ENCODE peak calls at places on chromosomes 16 and 17, in five cellular contexts. One of them, this sample, is unnamed.
A peak's percentile ranks its signal among the peaks of the same experiment; 100 is the strongest.

GRCh38 chr16:10523025-10523424 is 57.4 kb downstream of the EMP2 start:
- DNase-seq in CD4-positive, alpha-beta T cell: no peak
- DNase-seq in upper lobe of right lung: no peak
- DNase-seq in colonic mucosa: no peak
- DNase-seq in heart right ventricle: no peak
- DNase-seq in this sample: no peak

GRCh38 chr16:78738557-78738956 is 639.1 kb downstream of the WWOX start:
- DNase-seq in upper lobe of right lung: no peak
- DNase-seq in heart right ventricle: no peak
- DNase-seq in colonic mucosa: no peak
- DNase-seq in CD4-positive, alpha-beta T cell: no peak
- DNase-seq in this sample: no peak

GRCh38 chr16:11257131-11257938 is 1.3 kb upstream of the SOCS1 start:
- DNase-seq in CD4-positive, alpha-beta T cell: peak; percentile 57
- DNase-seq in colonic mucosa: peak; percentile 86
- DNase-seq in upper lobe of right lung: peak; percentile 83
- DNase-seq in heart right ventricle: peak; percentile 61
- DNase-seq in this sample: peak; percentile 89

GRCh38 chr17:32671891-32672290 is 185.1 kb downstream of the CDK5R1 start:
- DNase-seq in colonic mucosa: peak; percentile 39
- DNase-seq in upper lobe of right lung: no peak
- DNase-seq in heart right ventricle: peak; percentile 43
- DNase-seq in CD4-positive, alpha-beta T cell: no peak
- DNase-seq in this sample: no peak

GRCh38 chr16:76535-77272 is 1.3 kb upstream of the MPG start:
- DNase-seq in CD4-positive, alpha-beta T cell: no peak
- DNase-seq in upper lobe of right lung: peak; percentile 80
- DNase-seq in heart right ventricle: peak; percentile 87
- DNase-seq in colonic mucosa: peak; percentile 83
- DNase-seq in this sample: no peak

GRCh38 chr17:53668854-53669253 is 153.9 kb upstream of the KIF2B start:
- DNase-seq in colonic mucosa: no peak
- DNase-seq in CD4-positive, alpha-beta T cell: no peak
- DNase-seq in heart right ventricle: no peak
- DNase-seq in upper lobe of right lung: no peak
- DNase-seq in this sample: no peak

GRCh38 chr17:60327122-60327869 is 64.6 kb downstream of the USP32 start:
- DNase-seq in heart right ventricle: no peak
- DNase-seq in colonic mucosa: no peak
- DNase-seq in upper lobe of right lung: no peak
- DNase-seq in CD4-positive, alpha-beta T cell: no peak
- DNase-seq in this sample: no peak

GRCh38 chr17:70298929-70299529 is 129.7 kb downstream of the KCNJ2 start:
- DNase-seq in upper lobe of right lung: no peak
- DNase-seq in colonic mucosa: no peak
- DNase-seq in CD4-positive, alpha-beta T cell: no peak
- DNase-seq in heart right ventricle: no peak
- DNase-seq in this sample: no peak

GRCh38 chr16:31477220-31478216 is 5.4 kb upstream of the SLC5A2 start:
- DNase-seq in CD4-positive, alpha-beta T cell: peak; percentile 21
- DNase-seq in colonic mucosa: peak; percentile 92
- DNase-seq in upper lobe of right lung: peak; percentile 93
- DNase-seq in heart right ventricle: no peak
- DNase-seq in this sample: peak; percentile 90

GRCh38 chr17:74297941-74298340 is 23.9 kb downstream of the DNAI2 start:
- DNase-seq in CD4-positive, alpha-beta T cell: no peak
- DNase-seq in heart right ventricle: no peak
- DNase-seq in colonic mucosa: no peak
- DNase-seq in upper lobe of right lung: no peak
- DNase-seq in this sample: no peak

GRCh38 chr17:80201446-80201845 is 18.7 kb downstream of the SGSH start:
- DNase-seq in upper lobe of right lung: no peak
- DNase-seq in CD4-positive, alpha-beta T cell: no peak
- DNase-seq in colonic mucosa: no peak
- DNase-seq in heart right ventricle: no peak
- DNase-seq in this sample: no peak

GRCh38 chr17:43328650-43329049 is 70.1 kb upstream of the ARL4D start:
- DNase-seq in colonic mucosa: no peak
- DNase-seq in heart right ventricle: no peak
- DNase-seq in CD4-positive, alpha-beta T cell: no peak
- DNase-seq in upper lobe of right lung: no peak
- DNase-seq in this sample: no peak

GRCh38 chr16:68645494-68646388 is 631 bp downstream of the CDH3 start:
- DNase-seq in heart right ventricle: no peak
- DNase-seq in CD4-positive, alpha-beta T cell: no peak
- DNase-seq in colonic mucosa: peak; percentile 23
- DNase-seq in upper lobe of right lung: peak; percentile 67
- DNase-seq in this sample: no peak

GRCh38 chr17:57819273-57819672 is 30.6 kb downstream of the MRPS23 start:
- DNase-seq in colonic mucosa: no peak
- DNase-seq in upper lobe of right lung: no peak
- DNase-seq in heart right ventricle: no peak
- DNase-seq in CD4-positive, alpha-beta T cell: no peak
- DNase-seq in this sample: no peak

GRCh38 chr17:46979023-46979870 is at the start of gene RPRML:
- DNase-seq in heart right ventricle: peak; percentile 41
- DNase-seq in colonic mucosa: peak; percentile 32
- DNase-seq in CD4-positive, alpha-beta T cell: no peak
- DNase-seq in upper lobe of right lung: no peak
- DNase-seq in this sample: peak; percentile 79

GRCh38 chr16:11658896-11659708 is 9.2 kb upstream of the SNN start:
- DNase-seq in upper lobe of right lung: no peak
- DNase-seq in colonic mucosa: no peak
- DNase-seq in heart right ventricle: peak; percentile 36
- DNase-seq in CD4-positive, alpha-beta T cell: no peak
- DNase-seq in this sample: no peak

GRCh38 chr16:59058261-59058660 is 324.1 kb upstream of the GOT2 start:
- DNase-seq in CD4-positive, alpha-beta T cell: no peak
- DNase-seq in colonic mucosa: no peak
- DNase-seq in heart right ventricle: no peak
- DNase-seq in upper lobe of right lung: no peak
- DNase-seq in this sample: no peak

GRCh38 chr17:28975634-28976033 is 24.3 kb upstream of the PHF12 start:
- DNase-seq in upper lobe of right lung: no peak
- DNase-seq in heart right ventricle: no peak
- DNase-seq in CD4-positive, alpha-beta T cell: no peak
- DNase-seq in colonic mucosa: no peak
- DNase-seq in this sample: no peak

GRCh38 chr16:22008215-22009142 is 568 bp downstream of the MOSMO start:
- DNase-seq in upper lobe of right lung: peak; percentile 67
- DNase-seq in heart right ventricle: peak; percentile 40
- DNase-seq in CD4-positive, alpha-beta T cell: no peak
- DNase-seq in colonic mucosa: peak; percentile 36
- DNase-seq in this sample: peak; percentile 86

GRCh38 chr16:674968-675883 is at the start of gene RHBDL1:
- DNase-seq in heart right ventricle: peak; percentile 61
- DNase-seq in colonic mucosa: no peak
- DNase-seq in CD4-positive, alpha-beta T cell: no peak
- DNase-seq in upper lobe of right lung: no peak
- DNase-seq in this sample: no peak

GRCh38 chr17:65403616-65404015 is 157.8 kb downstream of the AXIN2 start:
- DNase-seq in CD4-positive, alpha-beta T cell: no peak
- DNase-seq in upper lobe of right lung: no peak
- DNase-seq in colonic mucosa: no peak
- DNase-seq in heart right ventricle: no peak
- DNase-seq in this sample: no peak

GRCh38 chr17:32917842-32918241 is 10.1 kb upstream of the TMEM98 start:
- DNase-seq in CD4-positive, alpha-beta T cell: no peak
- DNase-seq in upper lobe of right lung: no peak
- DNase-seq in colonic mucosa: peak; percentile 9
- DNase-seq in heart right ventricle: no peak
- DNase-seq in this sample: no peak

GRCh38 chr17:81379523-81379942 is 15.7 kb upstream of the BAHCC1 start:
- DNase-seq in upper lobe of right lung: no peak
- DNase-seq in colonic mucosa: peak; percentile 75
- DNase-seq in CD4-positive, alpha-beta T cell: no peak
- DNase-seq in heart right ventricle: no peak
- DNase-seq in this sample: peak; percentile 72

GRCh38 chr17:2239170-2239551 is 64.4 kb downstream of the SMG6 start:
- DNase-seq in CD4-positive, alpha-beta T cell: no peak
- DNase-seq in colonic mucosa: no peak
- DNase-seq in heart right ventricle: no peak
- DNase-seq in upper lobe of right lung: no peak
- DNase-seq in this sample: no peak

DNA sequence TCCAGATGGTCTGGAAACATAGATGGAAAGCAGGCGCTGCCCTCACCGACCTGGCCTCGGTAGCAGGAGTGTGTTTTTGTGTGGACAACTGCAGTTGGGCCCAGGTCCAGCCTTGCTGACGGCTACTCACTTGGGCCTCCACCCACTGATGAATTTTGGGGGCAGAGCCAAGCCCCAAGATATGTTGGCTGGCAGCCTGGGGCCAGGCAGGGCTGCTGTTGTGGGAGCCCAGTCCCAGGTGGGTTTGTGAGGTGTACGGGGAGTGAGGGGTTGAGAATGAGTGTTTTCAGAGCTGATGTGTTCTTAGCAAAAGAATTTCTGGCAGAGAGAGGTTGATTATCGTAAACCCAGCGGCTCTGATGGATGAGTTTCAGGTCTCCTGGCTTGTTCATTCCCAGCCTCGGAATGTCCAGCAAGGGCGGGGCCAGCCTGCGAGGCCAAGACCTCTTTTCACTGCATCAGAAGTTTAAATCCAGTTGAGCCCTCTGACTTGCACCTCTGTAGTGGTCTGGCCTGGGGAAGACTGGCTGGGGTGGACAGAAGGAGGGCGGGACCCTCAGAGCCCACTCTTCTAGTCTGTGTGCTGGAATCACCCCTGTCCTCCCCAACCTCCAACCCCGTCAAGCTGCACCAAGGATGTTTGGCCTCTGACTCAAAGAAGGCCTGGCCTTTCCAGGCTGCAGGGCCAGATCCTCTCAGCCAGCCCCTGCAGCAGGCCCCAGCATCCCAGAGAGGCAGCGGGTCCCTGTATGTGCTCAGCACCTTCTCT is 179.8 kb downstream of the RAB11FIP4 start:
- DNase-seq in CD4-positive, alpha-beta T cell: no peak
- DNase-seq in colonic mucosa: no peak
- DNase-seq in upper lobe of right lung: no peak
- DNase-seq in heart right ventricle: peak; percentile 86
- DNase-seq in this sample: no peak
- H3K27ac ChIP-seq in CD4-positive, alpha-beta T cell: no peak overlapping the region
- H3K27ac ChIP-seq in colonic mucosa: peak overlapping the region; percentile 60
- H3K27ac ChIP-seq in upper lobe of right lung: peak overlapping the region; percentile 49
- H3K27ac ChIP-seq in heart right ventricle: peak overlapping the region; percentile 68
- H3K27ac ChIP-seq in this sample: no peak overlapping the region

DNA sequence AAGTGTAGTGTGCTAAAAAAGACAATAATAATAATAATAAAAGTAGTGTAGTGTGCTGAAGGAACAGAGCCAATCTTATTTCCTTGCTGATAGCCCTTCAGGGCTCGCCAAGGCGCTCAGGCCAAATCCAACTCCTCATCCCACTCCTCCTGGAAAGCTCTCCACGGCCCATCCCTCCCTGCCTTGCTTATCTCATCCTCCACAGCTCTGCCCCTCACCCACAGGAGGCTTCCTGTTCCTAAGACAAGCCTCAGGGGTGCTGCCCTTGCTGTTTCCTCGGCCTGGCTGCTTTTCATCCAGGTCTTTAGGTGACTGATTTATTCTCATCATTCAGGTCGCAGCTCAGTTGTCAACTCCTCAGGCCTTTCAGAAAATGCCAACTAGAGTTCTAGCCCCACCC is 11.2 kb downstream of the GTF3C1 start:
- DNase-seq in upper lobe of right lung: no peak
- DNase-seq in heart right ventricle: no peak
- DNase-seq in CD4-positive, alpha-beta T cell: no peak
- DNase-seq in colonic mucosa: no peak
- DNase-seq in this sample: peak; percentile 49
- H3K27ac ChIP-seq in upper lobe of right lung: no peak overlapping the region
- H3K27ac ChIP-seq in heart right ventricle: no peak overlapping the region
- H3K27ac ChIP-seq in CD4-positive, alpha-beta T cell: no peak overlapping the region
- H3K27ac ChIP-seq in colonic mucosa: no peak overlapping the region
- H3K27ac ChIP-seq in this sample: no peak overlapping the region

GRCh38 chr17:35896011-35896587 is 15.9 kb upstream of the CCL5 start:
- DNase-seq in colonic mucosa: no peak
- DNase-seq in CD4-positive, alpha-beta T cell: no peak
- DNase-seq in upper lobe of right lung: no peak
- DNase-seq in heart right ventricle: no peak
- DNase-seq in this sample: no peak

GRCh38 chr17:35898283-35899070 is 18.3 kb upstream of the CCL5 start:
- DNase-seq in colonic mucosa: peak; percentile 46
- DNase-seq in CD4-positive, alpha-beta T cell: no peak
- DNase-seq in heart right ventricle: peak; percentile 19
- DNase-seq in upper lobe of right lung: no peak
- DNase-seq in this sample: no peak

GRCh38 chr17:35893751-35894150 is 13.6 kb upstream of the CCL5 start:
- DNase-seq in heart right ventricle: no peak
- DNase-seq in CD4-positive, alpha-beta T cell: no peak
- DNase-seq in colonic mucosa: no peak
- DNase-seq in upper lobe of right lung: no peak
- DNase-seq in this sample: no peak

GRCh38 chr17:35894206-35894605 is 14.0 kb upstream of the CCL5 start:
- DNase-seq in CD4-positive, alpha-beta T cell: no peak
- DNase-seq in upper lobe of right lung: no peak
- DNase-seq in colonic mucosa: no peak
- DNase-seq in heart right ventricle: no peak
- DNase-seq in this sample: no peak

GRCh38 chr17:35895602-35896001 is 15.4 kb upstream of the CCL5 start:
- DNase-seq in upper lobe of right lung: no peak
- DNase-seq in CD4-positive, alpha-beta T cell: no peak
- DNase-seq in colonic mucosa: no peak
- DNase-seq in heart right ventricle: no peak
- DNase-seq in this sample: no peak
- H3K27ac ChIP-seq in upper lobe of right lung: no peak overlapping the region
- H3K27ac ChIP-seq in CD4-positive, alpha-beta T cell: no peak overlapping the region
- H3K27ac ChIP-seq in colonic mucosa: no peak overlapping the region
- H3K27ac ChIP-seq in heart right ventricle: peak overlapping the region; percentile 48
- H3K27ac ChIP-seq in this sample: no peak overlapping the region

GRCh38 chr16:55029509-55029908 is 98.8 kb downstream of the IRX5 start:
- DNase-seq in upper lobe of right lung: no peak
- DNase-seq in CD4-positive, alpha-beta T cell: no peak
- DNase-seq in colonic mucosa: no peak
- DNase-seq in heart right ventricle: no peak
- DNase-seq in this sample: no peak
- H3K27ac ChIP-seq in upper lobe of right lung: no peak overlapping the region
- H3K27ac ChIP-seq in CD4-positive, alpha-beta T cell: no peak overlapping the region
- H3K27ac ChIP-seq in colonic mucosa: no peak overlapping the region
- H3K27ac ChIP-seq in heart right ventricle: no peak overlapping the region
- H3K27ac ChIP-seq in this sample: no peak overlapping the region

GRCh38 chr17:17724307-17724921 is 43.2 kb downstream of the RAI1 start:
- DNase-seq in heart right ventricle: peak; percentile 59
- DNase-seq in upper lobe of right lung: no peak
- DNase-seq in colonic mucosa: no peak
- DNase-seq in CD4-positive, alpha-beta T cell: no peak
- DNase-seq in this sample: peak; percentile 83
- H3K27ac ChIP-seq in heart right ventricle: peak overlapping the region; percentile 61
- H3K27ac ChIP-seq in upper lobe of right lung: peak overlapping the region; percentile 36
- H3K27ac ChIP-seq in colonic mucosa: no peak overlapping the region
- H3K27ac ChIP-seq in CD4-positive, alpha-beta T cell: no peak overlapping the region
- H3K27ac ChIP-seq in this sample: peak overlapping the region; percentile 86